ENCODE peak calls at places on chromosomes 6 and 20, in four cellular contexts. K is SK-N-MC, L is Caco-2, V is lower lobe of right lung. T is an unnamed sample. For H3K9me3, the result is how much of the 10 kb centered on the place peaks cover.

GRCh38 chr20:36777152-36777551 is 3.6 kb upstream of the DSN1 start:
- DNase-seq in V (no peak), K (no peak), L (no peak), T (no peak)

GRCh38 chr6:137390264-137390787 is 103.9 kb downstream of the OLIG3 start:
- DNase-seq in L (no peak), K (no peak), V (no peak), T (no peak)

GRCh38 chr6:53429401-53429800 is 80.7 kb upstream of the ELOVL5 start:
- DNase-seq in L (no peak), V (no peak), K (no peak), T (no peak)

GRCh38 chr20:19348582-19348981 is 136.1 kb downstream of the SLC24A3 start:
- DNase-seq in V (no peak), K (no peak), L (no peak), T (no peak)

GRCh38 chr6:68082086-68082485 is 553.0 kb upstream of the ADGRB3 start:
- DNase-seq in V (no peak), L (no peak), K (no peak), T (no peak)

GRCh38 chr6:159174263-159174974 is 5.2 kb downstream of the FNDC1 start:
- DNase-seq in V (peak), K (no peak), L (peak), T (peak)

GRCh38 chr6:137978252-137978896 is 111.3 kb downstream of the TNFAIP3 start:
- DNase-seq in K (no peak), L (peak), V (no peak), T (no peak)

GRCh38 chr6:7108196-7108963 is 619 bp downstream of the RREB1 start:
- DNase-seq in L (peak), V (peak), K (no peak), T (peak)

GRCh38 chr6:15249371-15250019 is 3.6 kb downstream of the JARID2 start:
- DNase-seq in V (no peak), K (no peak), L (no peak), T (no peak)

GRCh38 chr6:110105296-110105695 is 74.2 kb downstream of the WASF1 start:
- DNase-seq in K (no peak), L (no peak), V (no peak), T (no peak)

GRCh38 chr20:47160240-47160639 is 196.3 kb downstream of the ZMYND8 start:
- DNase-seq in K (no peak), L (no peak), V (no peak), T (no peak)

DNA sequence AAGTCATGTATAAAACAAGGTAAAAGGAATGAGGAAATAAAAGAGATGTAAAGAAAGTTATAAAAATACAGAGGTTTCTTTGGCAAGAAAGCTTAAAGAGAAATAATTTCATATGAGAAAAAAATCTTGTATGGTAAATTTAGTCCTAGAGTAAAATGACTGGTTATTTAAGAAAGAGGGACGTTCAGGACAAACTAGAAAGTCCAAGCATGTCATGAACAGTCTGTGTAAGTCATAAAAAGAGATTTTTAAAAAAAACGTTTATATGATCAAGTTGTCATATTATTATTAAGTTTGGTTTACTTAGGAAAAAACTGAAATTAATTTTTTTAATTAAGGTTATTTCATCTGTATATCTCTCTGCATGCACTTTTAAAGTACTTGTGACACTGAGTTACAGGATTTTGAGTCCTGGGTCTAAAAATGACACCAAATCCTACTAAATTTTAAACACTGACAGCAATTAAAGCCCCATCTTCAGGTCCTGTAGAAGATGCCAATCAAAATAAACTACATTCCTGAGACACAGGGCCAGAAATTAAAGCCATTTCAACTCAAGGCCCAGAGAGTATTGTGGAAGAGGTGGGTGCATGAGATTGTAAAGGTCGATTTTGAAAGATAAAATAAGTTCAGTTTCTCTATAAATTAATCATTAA is 62.4 kb downstream of the AGPAT4 start:
- DNase-seq in L (no peak), V (no peak), K (no peak), T (no peak)
- H3K9me3 ChIP-seq in L (under half), V (under half), K (under half), T (under half)

DNA sequence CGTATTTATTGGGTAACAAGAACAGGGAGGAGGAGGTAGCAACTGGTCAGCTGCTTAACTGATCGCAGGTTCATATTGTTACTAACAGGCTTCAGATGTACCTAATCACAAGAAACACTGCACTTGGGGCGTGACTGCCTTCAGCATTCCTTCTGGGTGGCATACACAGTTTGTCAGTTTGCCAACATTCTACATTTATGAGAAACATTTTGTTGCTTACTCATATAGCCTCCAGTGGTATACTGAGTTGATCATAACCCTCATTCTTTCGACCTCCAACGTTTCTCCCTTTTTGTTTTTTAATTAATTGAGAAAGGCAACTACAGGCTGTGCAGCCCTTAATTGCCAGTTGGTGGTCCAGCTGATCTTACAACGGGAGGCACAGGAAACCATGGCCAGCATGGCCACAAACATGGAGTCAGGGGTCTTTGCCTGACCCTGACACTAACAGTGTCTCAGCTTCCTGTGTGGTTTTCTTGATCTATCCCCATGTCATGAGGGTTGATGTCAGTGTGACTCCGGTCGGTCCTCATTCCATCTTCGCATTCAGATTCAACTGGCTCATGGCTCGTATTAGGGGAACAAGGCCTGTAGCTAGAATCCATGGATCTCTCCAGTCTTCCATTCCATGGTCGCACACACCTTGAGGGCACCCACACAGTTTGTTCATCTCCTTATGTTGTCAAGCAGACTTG is 9.4 kb downstream of the EPB41L2 start:
- DNase-seq in V (no peak), L (no peak), K (no peak), T (no peak)
- H3K9me3 ChIP-seq in V (under half), L (under half), K (under half), T (under half)

DNA sequence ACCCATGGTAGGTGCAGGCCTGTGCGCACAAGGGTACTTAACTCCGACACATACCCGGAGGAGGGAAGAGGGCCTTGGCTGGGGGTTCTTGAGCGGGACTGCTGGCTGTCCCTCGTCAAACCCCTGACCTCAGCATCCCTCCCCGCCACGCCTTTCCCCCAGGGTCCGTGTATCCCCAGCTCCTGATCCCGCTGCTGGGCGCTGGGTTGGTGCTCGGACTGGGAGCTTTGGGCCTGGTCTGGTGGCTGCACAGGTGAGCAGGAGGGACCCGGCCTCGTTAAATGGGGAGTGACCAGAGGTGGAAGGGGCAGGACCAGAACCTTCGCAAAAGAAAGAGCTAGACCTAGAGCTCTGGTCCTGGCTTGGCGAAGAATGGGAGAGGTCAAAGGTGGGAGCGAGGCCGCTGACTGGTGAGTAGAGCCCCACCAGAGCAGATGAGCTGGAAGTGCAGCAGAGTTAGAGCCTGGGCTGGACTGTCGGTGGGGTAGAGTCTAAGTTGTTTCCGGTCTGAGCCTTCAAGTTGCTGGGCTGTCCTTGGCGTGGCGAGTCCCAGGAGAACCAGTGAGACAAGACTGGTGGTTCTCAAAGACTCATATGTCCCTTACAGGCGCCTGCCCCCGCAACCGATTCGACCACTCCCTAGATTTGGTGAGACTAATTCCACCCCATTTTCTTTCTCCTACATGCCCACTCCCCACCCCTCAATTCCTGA is 963 bp downstream of the MPIG6B start:
- DNase-seq in K (no peak), L (no peak), V (no peak), T (no peak)
- H3K9me3 ChIP-seq in K (under half), L (under half), V (under half), T (under half)

DNA sequence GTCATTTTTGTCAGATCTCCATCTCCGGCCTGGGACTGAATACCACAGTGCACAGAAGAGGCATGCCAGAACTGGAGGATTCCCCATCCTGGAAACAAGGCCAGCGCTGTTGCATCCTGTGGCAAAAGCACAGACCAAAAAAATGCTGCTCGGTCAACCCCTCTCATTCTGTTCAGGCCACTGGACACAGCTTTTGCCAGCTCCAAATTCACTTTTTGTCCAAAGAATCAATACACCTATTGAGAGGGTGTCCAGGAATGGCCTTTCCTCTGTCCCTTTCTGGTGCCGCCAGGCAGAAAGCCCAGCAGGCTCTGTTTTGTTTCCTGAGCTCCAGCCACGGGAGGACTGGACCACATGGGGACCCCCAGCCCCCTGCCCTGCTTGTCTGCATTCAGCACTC is 176.3 kb downstream of the ID4 start:
- DNase-seq in L (no peak), V (no peak), K (no peak), T (no peak)
- H3K9me3 ChIP-seq in L (under half), V (under half), K (under half), T (under half)

GRCh38 chr6:170027111-170028043 is 263.5 kb downstream of the DLL1 start:
- DNase-seq in K (no peak), L (no peak), V (no peak), T (no peak)

GRCh38 chr6:170030284-170031095 is 260.4 kb downstream of the DLL1 start:
- DNase-seq in K (no peak), V (no peak), L (no peak), T (no peak)

GRCh38 chr6:170026272-170027110 is 264.4 kb downstream of the DLL1 start:
- DNase-seq in K (no peak), V (peak), L (peak), T (no peak)

GRCh38 chr6:170029416-170030283 is 261.2 kb downstream of the DLL1 start:
- DNase-seq in V (no peak), L (no peak), K (no peak), T (no peak)

GRCh38 chr6:170028629-170029345 is 262.1 kb downstream of the DLL1 start:
- DNase-seq in K (no peak), L (no peak), V (no peak), T (no peak)
- H3K9me3 ChIP-seq in K (under half), L (under half), V (under half), T (under half)

DNA sequence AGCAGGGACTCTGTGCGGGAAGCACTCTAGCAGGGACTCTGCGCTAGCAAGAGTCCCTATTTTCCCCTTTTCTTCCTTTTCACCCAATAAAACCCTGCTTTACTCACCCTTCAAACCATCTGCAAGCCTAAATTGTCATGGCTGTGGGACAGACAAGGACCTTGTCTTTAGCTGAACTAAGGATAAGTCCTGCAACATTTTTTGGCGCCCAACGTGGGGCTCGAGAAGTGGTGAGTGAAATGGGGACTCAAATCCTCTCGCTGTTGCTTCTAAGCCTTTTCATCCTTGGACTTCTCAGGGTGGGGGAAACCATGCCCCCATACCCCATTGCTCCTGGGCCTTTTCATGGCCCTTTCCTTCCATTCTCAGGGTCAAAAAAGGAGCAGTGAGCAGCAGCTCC is 46.4 kb downstream of the IMPG1 start:
- DNase-seq in K (no peak), L (no peak), V (no peak), T (no peak)
- H3K9me3 ChIP-seq in K (under half), L (under half), V (under half), T (under half)

DNA sequence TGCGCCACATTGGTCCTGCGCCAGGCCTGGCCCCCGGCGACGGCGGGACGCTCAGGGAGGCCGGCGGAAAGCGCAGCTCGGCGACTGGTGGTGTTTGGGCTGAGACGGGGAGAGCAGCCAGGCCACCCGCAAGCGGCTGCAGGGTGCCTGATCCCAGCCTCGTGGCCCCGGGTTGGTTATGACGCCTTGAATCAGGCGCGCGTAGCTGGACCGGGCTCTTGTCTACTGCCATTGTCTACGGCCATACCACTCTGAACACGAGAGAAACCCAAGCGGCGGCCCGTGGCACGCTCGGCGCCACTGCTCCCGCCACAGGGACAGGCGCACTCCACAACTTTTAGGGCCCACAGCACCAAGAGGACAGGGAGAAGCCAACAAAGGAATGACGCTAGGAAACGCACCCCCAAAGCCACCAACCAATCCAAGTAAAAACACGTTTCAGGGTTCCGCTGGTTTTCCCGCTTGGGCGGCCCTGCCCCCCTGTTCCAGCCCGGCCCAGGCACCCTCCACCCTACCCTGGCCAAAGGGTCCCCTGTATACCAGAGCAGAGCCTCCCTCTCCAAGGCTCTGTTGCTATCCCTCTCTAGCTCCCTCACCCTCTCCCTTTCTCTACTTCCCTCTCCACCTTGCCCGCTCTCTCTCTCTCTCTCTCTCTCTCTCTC is 1849.3 kb upstream of the DEFB115 start:
- DNase-seq in V (no peak), L (no peak), K (no peak), T (no peak)
- H3K9me3 ChIP-seq in V (under half), L (under half), K (under half), T (under half)

T was measured in endothelial cell of umbilical vein.